ENCODE peak calls at places on chromosomes 5 and 9, in eight cellular contexts. Z is OCI-M1; L is iris pigment epithelial cell; K is HepG2; T is activated CD4-positive, alpha-beta T cell treated with anti-CD3 and anti-CD28 coated beads, Interleukin-2, amount 10 ng/mL, durations not matched to agents 7 days and 5 days; D is MM.1S; G is OCI-LY7; A is astrocyte. P is an unnamed sample.

GRCh38 chr9:77806697-77807096 is 158.6 kb upstream of the GNA14 start:
- DNase-seq in G (no peak), Z (no peak), T (no peak), D (no peak), K (no peak), A (no peak), L (no peak), P (no peak)

GRCh38 chr5:134904621-134905245 is at the start of gene PCBD2:
- DNase-seq in L (peak), T (peak), A (peak), Z (peak), D (peak), G (peak), K (peak), P (peak)

GRCh38 chr9:26888271-26888670 is 4.3 kb downstream of the CAAP1 start:
- DNase-seq in G (no peak), Z (peak), K (no peak), T (no peak), A (no peak), L (peak), D (no peak), P (peak)

GRCh38 chr5:60597570-60597969 is 102.4 kb downstream of the DEPDC1B start:
- DNase-seq in G (peak), Z (peak), K (no peak), L (no peak), T (peak), D (peak), A (no peak), P (no peak)

GRCh38 chr5:118687671-118688621 is 300.4 kb downstream of the DTWD2 start:
- DNase-seq in D (no peak), K (no peak), Z (no peak), G (no peak), T (no peak), L (no peak), A (no peak), P (no peak)

GRCh38 chr9:117779760-117780159 is 75.6 kb downstream of the TLR4 start:
- DNase-seq in T (no peak), D (no peak), A (no peak), G (no peak), Z (peak), L (no peak), K (no peak), P (no peak)

GRCh38 chr5:107687937-107688336 is 17.2 kb upstream of the EFNA5 start:
- DNase-seq in G (no peak), L (no peak), T (no peak), Z (no peak), K (no peak), D (no peak), A (no peak), P (no peak)

GRCh38 chr9:35488566-35489312 is 1.2 kb upstream of the RUSC2 start:
- DNase-seq in T (no peak), A (no peak), K (peak), G (no peak), L (no peak), Z (no peak), D (no peak), P (no peak)

GRCh38 chr9:97848582-97849237 is 4.3 kb upstream of the FOXE1 start:
- DNase-seq in D (no peak), T (no peak), A (no peak), K (no peak), L (no peak), Z (no peak), G (no peak), P (peak)

GRCh38 chr9:93479726-93480125 is 26.3 kb upstream of the FAM120AOS start:
- DNase-seq in G (no peak), T (no peak), K (no peak), L (peak), D (no peak), Z (no peak), A (no peak), P (peak)

GRCh38 chr9:93058357-93059096 is at the start of gene SUSD3:
- DNase-seq in G (peak), D (peak), T (peak), L (no peak), K (peak), A (peak), Z (no peak), P (no peak)

GRCh38 chr5:132420706-132421272 is 51.3 kb downstream of the SLC22A5 start:
- DNase-seq in L (no peak), K (no peak), D (peak), G (peak), A (no peak), Z (no peak), T (no peak), P (no peak)

GRCh38 chr5:124060413-124061095 is 548.6 kb downstream of the CSNK1G3 start:
- DNase-seq in A (no peak), K (no peak), L (no peak), G (no peak), Z (no peak), T (no peak), D (no peak), P (no peak)

GRCh38 chr5:9168791-9169611 is 376.9 kb downstream of the SEMA5A start:
- DNase-seq in L (no peak), Z (no peak), D (no peak), T (no peak), A (peak), G (no peak), K (no peak), P (peak)

GRCh38 chr5:141845371-141845821 is 32.8 kb downstream of the PCDH1 start:
- DNase-seq in D (no peak), K (no peak), A (no peak), L (no peak), Z (peak), T (no peak), G (peak), P (no peak)

GRCh38 chr9:14215614-14216013 is 98.3 kb downstream of the NFIB start:
- DNase-seq in K (no peak), G (no peak), T (no peak), Z (peak), L (peak), D (no peak), A (peak), P (peak)

GRCh38 chr9:133044125-133044524 is 13.3 kb downstream of the GTF3C5 start:
- DNase-seq in K (no peak), G (no peak), L (no peak), D (no peak), A (no peak), Z (no peak), T (no peak), P (no peak)

GRCh38 chr9:68781866-68782265 is 76.8 kb downstream of the PIP5K1B start:
- DNase-seq in T (no peak), D (no peak), Z (no peak), L (no peak), A (no peak), K (no peak), G (no peak), P (no peak)

GRCh38 chr9:68505681-68506409 is 34.8 kb downstream of the TMEM252 start:
- DNase-seq in G (peak), L (no peak), K (no peak), T (no peak), D (no peak), A (no peak), Z (peak), P (no peak)

P was measured in IMR-90.